ENCODE peak calls at places on chromosomes 3 and 15, in six cellular contexts. C is activated T-cell treated with anti-CD3 and anti-CD28 coated beads, Interleukin-2, amount 50 U/mL, for 72 hours; R is astrocyte of the spinal cord; U is right atrium auricular region; W is fibroblast of pulmonary artery; Z is heart left ventricle. X is an unnamed sample.

GRCh38 chr3:193878051-193878838 is 257.7 kb upstream of the HES1 start:
- DNase-seq in C (no peak), R (no peak), U (no peak), W (no peak), Z (no peak), X (no peak)

GRCh38 chr15:32903591-32903990 is 185.8 kb downstream of the GREM1 start:
- DNase-seq in C (no peak), R (no peak), U (no peak), W (no peak), Z (no peak), X (no peak)

GRCh38 chr15:89068325-89068784 is 19.9 kb upstream of the ABHD2 start:
- DNase-seq in C (peak), R (peak), U (no peak), W (peak), Z (peak), X (peak)

GRCh38 chr3:126394977-126395321 is 240 bp downstream of the CFAP100 start:
- DNase-seq in C (no peak), R (no peak), U (no peak), W (no peak), Z (no peak), X (no peak)

GRCh38 chr3:173622156-173622555 is 224.6 kb downstream of the NLGN1 start:
- DNase-seq in C (no peak), R (peak), U (no peak), W (no peak), Z (no peak), X (no peak)

GRCh38 chr3:160090653-160091052 is 102.0 kb downstream of the IL12A start:
- DNase-seq in C (no peak), R (no peak), U (no peak), W (no peak), Z (no peak), X (no peak)

GRCh38 chr3:160641675-160642330 is 35.2 kb upstream of the ARL14 start:
- DNase-seq in C (no peak), R (peak), U (no peak), W (peak), Z (no peak), X (peak)

GRCh38 chr3:156050918-156051317 is 69.5 kb upstream of the KCNAB1 start:
- DNase-seq in C (no peak), R (no peak), U (no peak), W (peak), Z (no peak), X (peak)

GRCh38 chr15:34725565-34725964 is 29.2 kb downstream of the GJD2 start:
- DNase-seq in C (no peak), R (no peak), U (no peak), W (no peak), Z (no peak), X (no peak)

X was measured in choroid plexus epithelial cell.